ENCODE peak calls at places on chromosome 21, in seven cellular contexts. One of them, this sample, is unnamed.

GRCh38 chr21:43192501-43193081 is 23.8 kb downstream of the CRYAA start:
- DNase-seq in pancreas: no peak
- DNase-seq in A549: no peak
- DNase-seq in tibial artery: no peak
- DNase-seq in body of pancreas: no peak
- DNase-seq in lower leg skin: peak
- DNase-seq in GM12878: no peak
- DNase-seq in this sample: no peak

GRCh38 chr21:33007747-33008146 is 18.0 kb upstream of the OLIG2 start:
- DNase-seq in tibial artery: no peak
- DNase-seq in A549: no peak
- DNase-seq in body of pancreas: no peak
- DNase-seq in GM12878: no peak
- DNase-seq in pancreas: no peak
- DNase-seq in lower leg skin: no peak
- DNase-seq in this sample: no peak

GRCh38 chr21:20272791-20273362 is 725.3 kb upstream of the NCAM2 start:
- DNase-seq in GM12878: no peak
- DNase-seq in pancreas: no peak
- DNase-seq in tibial artery: no peak
- DNase-seq in body of pancreas: no peak
- DNase-seq in A549: no peak
- DNase-seq in lower leg skin: no peak
- DNase-seq in this sample: no peak

GRCh38 chr21:38824124-38824822 is 18.5 kb downstream of the ETS2 start:
- DNase-seq in tibial artery: no peak
- DNase-seq in pancreas: no peak
- DNase-seq in body of pancreas: no peak
- DNase-seq in lower leg skin: no peak
- DNase-seq in GM12878: no peak
- DNase-seq in A549: no peak
- DNase-seq in this sample: no peak

GRCh38 chr21:29326914-29327554 is 28.3 kb downstream of the BACH1 start:
- DNase-seq in lower leg skin: no peak
- DNase-seq in pancreas: no peak
- DNase-seq in GM12878: no peak
- DNase-seq in body of pancreas: no peak
- DNase-seq in tibial artery: no peak
- DNase-seq in A549: no peak
- DNase-seq in this sample: no peak

GRCh38 chr21:46153259-46154154 is 1.9 kb downstream of the FTCD start:
- DNase-seq in lower leg skin: no peak
- DNase-seq in pancreas: peak
- DNase-seq in body of pancreas: peak
- DNase-seq in tibial artery: peak
- DNase-seq in A549: no peak
- DNase-seq in GM12878: no peak
- DNase-seq in this sample: peak

GRCh38 chr21:39660596-39660995 is 47.9 kb downstream of the B3GALT5 start:
- DNase-seq in A549: peak
- DNase-seq in pancreas: peak
- DNase-seq in body of pancreas: peak
- DNase-seq in GM12878: no peak
- DNase-seq in lower leg skin: no peak
- DNase-seq in tibial artery: no peak
- DNase-seq in this sample: no peak

GRCh38 chr21:28770867-28771661 is 221.6 kb downstream of the LTN1 start:
- DNase-seq in A549: no peak
- DNase-seq in body of pancreas: no peak
- DNase-seq in lower leg skin: no peak
- DNase-seq in pancreas: no peak
- DNase-seq in tibial artery: peak
- DNase-seq in GM12878: no peak
- DNase-seq in this sample: no peak

GRCh38 chr21:39441502-39442475 is 3.8 kb downstream of the LCA5L start:
- DNase-seq in GM12878: no peak
- DNase-seq in tibial artery: no peak
- DNase-seq in A549: peak
- DNase-seq in body of pancreas: peak
- DNase-seq in pancreas: peak
- DNase-seq in lower leg skin: no peak
- DNase-seq in this sample: peak

GRCh38 chr21:15992171-15992570 is 262.4 kb downstream of the USP25 start:
- DNase-seq in lower leg skin: no peak
- DNase-seq in body of pancreas: no peak
- DNase-seq in GM12878: no peak
- DNase-seq in pancreas: no peak
- DNase-seq in A549: no peak
- DNase-seq in tibial artery: no peak
- DNase-seq in this sample: no peak

GRCh38 chr21:46179708-46180078 is 4.6 kb downstream of the SPATC1L start:
- DNase-seq in body of pancreas: no peak
- DNase-seq in pancreas: no peak
- DNase-seq in GM12878: no peak
- DNase-seq in tibial artery: no peak
- DNase-seq in lower leg skin: no peak
- DNase-seq in A549: no peak
- DNase-seq in this sample: no peak

GRCh38 chr21:32807717-32808380 is 36.3 kb upstream of the PAXBP1 start:
- DNase-seq in lower leg skin: no peak
- DNase-seq in GM12878: no peak
- DNase-seq in body of pancreas: no peak
- DNase-seq in pancreas: no peak
- DNase-seq in A549: no peak
- DNase-seq in tibial artery: no peak
- DNase-seq in this sample: no peak

GRCh38 chr21:34807881-34808568 is 139.2 kb downstream of the CLIC6 start:
- DNase-seq in body of pancreas: no peak
- DNase-seq in A549: peak
- DNase-seq in GM12878: no peak
- DNase-seq in pancreas: no peak
- DNase-seq in lower leg skin: peak
- DNase-seq in tibial artery: peak
- DNase-seq in this sample: peak

GRCh38 chr21:46421191-46421750 is 37.4 kb upstream of the DIP2A start:
- DNase-seq in A549: no peak
- DNase-seq in tibial artery: no peak
- DNase-seq in GM12878: no peak
- DNase-seq in body of pancreas: no peak
- DNase-seq in pancreas: no peak
- DNase-seq in lower leg skin: no peak
- DNase-seq in this sample: no peak

GRCh38 chr21:46092026-46092764 is 5.7 kb upstream of the COL6A2 start:
- DNase-seq in pancreas: no peak
- DNase-seq in body of pancreas: peak
- DNase-seq in lower leg skin: peak
- DNase-seq in GM12878: no peak
- DNase-seq in tibial artery: peak
- DNase-seq in A549: no peak
- DNase-seq in this sample: no peak

GRCh38 chr21:27759820-27760219 is 792.9 kb upstream of the ADAMTS5 start:
- DNase-seq in lower leg skin: no peak
- DNase-seq in GM12878: no peak
- DNase-seq in tibial artery: no peak
- DNase-seq in body of pancreas: no peak
- DNase-seq in pancreas: no peak
- DNase-seq in A549: no peak
- DNase-seq in this sample: no peak

GRCh38 chr21:27761623-27762022 is 794.7 kb upstream of the ADAMTS5 start:
- DNase-seq in A549: no peak
- DNase-seq in tibial artery: no peak
- DNase-seq in GM12878: no peak
- DNase-seq in body of pancreas: no peak
- DNase-seq in lower leg skin: no peak
- DNase-seq in pancreas: no peak
- DNase-seq in this sample: no peak

GRCh38 chr21:27764056-27764455 is 797.2 kb upstream of the ADAMTS5 start:
- DNase-seq in tibial artery: no peak
- DNase-seq in A549: no peak
- DNase-seq in lower leg skin: no peak
- DNase-seq in GM12878: no peak
- DNase-seq in body of pancreas: no peak
- DNase-seq in pancreas: no peak
- DNase-seq in this sample: no peak

GRCh38 chr21:27756191-27756590 is 789.3 kb upstream of the ADAMTS5 start:
- DNase-seq in GM12878: no peak
- DNase-seq in lower leg skin: no peak
- DNase-seq in pancreas: no peak
- DNase-seq in tibial artery: no peak
- DNase-seq in body of pancreas: no peak
- DNase-seq in A549: no peak
- DNase-seq in this sample: no peak

GRCh38 chr21:27759091-27759659 is 792.3 kb upstream of the ADAMTS5 start:
- DNase-seq in tibial artery: no peak
- DNase-seq in pancreas: peak
- DNase-seq in lower leg skin: no peak
- DNase-seq in GM12878: no peak
- DNase-seq in body of pancreas: peak
- DNase-seq in A549: no peak
- DNase-seq in this sample: no peak
- TF ChIP-seq CTCF in tibial artery: no peak
- TF ChIP-seq CTCF in pancreas: peak
- TF ChIP-seq CTCF in lower leg skin: no peak
- TF ChIP-seq CTCF in GM12878: no peak
- TF ChIP-seq CTCF in body of pancreas: peak
- TF ChIP-seq CTCF in A549: no peak
- TF ChIP-seq CTCF in this sample: no peak

DNA sequence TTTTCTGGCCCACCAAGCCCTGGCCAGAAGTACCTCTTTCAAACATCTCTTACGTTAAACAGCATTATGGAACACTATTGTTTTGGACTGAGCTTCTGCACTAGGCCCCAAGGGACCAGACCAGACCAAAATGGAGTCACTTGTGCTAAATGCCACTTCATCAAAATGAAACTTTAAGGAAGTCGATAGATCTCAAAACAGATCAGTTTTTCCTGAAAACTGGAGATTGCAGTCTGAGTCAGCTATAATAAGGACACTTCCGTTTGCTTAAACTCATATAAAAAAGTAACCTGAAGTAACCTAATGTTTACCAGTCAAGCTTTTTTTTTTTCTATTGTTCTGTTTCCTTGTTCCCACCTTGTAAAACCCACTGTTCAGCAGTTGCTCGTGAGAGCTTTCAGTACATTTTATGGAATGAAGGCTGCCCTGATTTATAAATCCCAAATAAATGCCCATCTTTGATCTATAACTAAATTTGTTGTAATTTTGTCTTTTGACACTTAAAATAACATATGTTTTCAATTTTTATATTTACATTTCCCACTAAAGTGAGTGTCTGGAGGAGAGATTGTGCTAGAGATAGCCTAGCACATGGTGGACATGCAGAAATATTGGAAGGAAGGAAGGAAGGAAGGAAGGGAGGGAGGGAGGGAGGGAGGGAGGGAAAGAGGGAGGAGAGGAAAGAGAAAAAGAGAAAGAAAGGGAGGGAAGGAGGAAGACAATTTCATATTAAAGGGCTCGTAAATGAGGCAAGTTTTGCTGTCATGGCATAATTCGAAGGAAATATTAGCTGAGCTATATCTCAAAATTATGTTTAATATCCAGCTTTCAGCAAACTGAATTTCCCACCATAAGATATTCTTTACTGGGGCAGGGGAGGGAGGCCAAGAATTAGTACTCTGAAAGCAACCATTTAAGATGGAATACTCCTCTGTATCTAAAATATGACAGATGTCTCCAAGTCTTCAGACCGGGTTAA is 77.0 kb upstream of the CXADR start:
- DNase-seq in GM12878: no peak
- DNase-seq in lower leg skin: no peak
- DNase-seq in tibial artery: no peak
- DNase-seq in body of pancreas: no peak
- DNase-seq in pancreas: no peak
- DNase-seq in A549: peak
- DNase-seq in this sample: no peak
- TF ChIP-seq CTCF in GM12878: no peak
- TF ChIP-seq CTCF in lower leg skin: no peak
- TF ChIP-seq CTCF in tibial artery: no peak
- TF ChIP-seq CTCF in body of pancreas: no peak
- TF ChIP-seq CTCF in pancreas: no peak
- TF ChIP-seq CTCF in A549: no peak
- TF ChIP-seq CTCF in this sample: no peak

GRCh38 chr21:44527156-44527982 is 12.6 kb downstream of the KRTAP10-1 start:
- DNase-seq in A549: no peak
- DNase-seq in lower leg skin: no peak
- DNase-seq in tibial artery: peak
- DNase-seq in pancreas: no peak
- DNase-seq in GM12878: no peak
- DNase-seq in body of pancreas: peak
- DNase-seq in this sample: no peak
- TF ChIP-seq CTCF in A549: no peak
- TF ChIP-seq CTCF in lower leg skin: no peak
- TF ChIP-seq CTCF in tibial artery: no peak
- TF ChIP-seq CTCF in pancreas: no peak
- TF ChIP-seq CTCF in GM12878: no peak
- TF ChIP-seq CTCF in body of pancreas: no peak
- TF ChIP-seq CTCF in this sample: no peak

DNA sequence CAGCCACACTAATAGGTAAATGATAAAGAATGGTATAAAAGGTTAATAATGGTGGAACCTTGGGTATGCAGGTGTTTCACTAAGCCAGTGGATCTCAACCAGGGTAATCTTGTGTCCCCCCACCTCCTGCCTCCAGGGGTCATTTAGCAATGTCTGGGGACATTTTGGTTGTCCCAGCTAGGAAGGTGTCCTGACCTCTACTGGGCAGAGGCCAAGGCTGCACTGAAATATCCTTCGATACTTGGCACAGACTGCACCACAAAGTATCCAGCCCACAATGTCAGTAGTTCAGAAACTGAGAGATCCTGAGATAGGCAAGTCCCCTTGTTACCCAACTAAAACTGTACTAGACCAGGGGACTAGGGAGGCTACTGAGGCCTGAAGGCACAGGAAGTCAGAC is 113.6 kb upstream of the TIAM1 start:
- DNase-seq in A549: peak
- DNase-seq in GM12878: no peak
- DNase-seq in body of pancreas: no peak
- DNase-seq in pancreas: no peak
- DNase-seq in tibial artery: no peak
- DNase-seq in lower leg skin: no peak
- DNase-seq in this sample: no peak
- TF ChIP-seq CTCF in A549: no peak
- TF ChIP-seq CTCF in GM12878: no peak
- TF ChIP-seq CTCF in body of pancreas: no peak
- TF ChIP-seq CTCF in pancreas: no peak
- TF ChIP-seq CTCF in tibial artery: no peak
- TF ChIP-seq CTCF in lower leg skin: no peak
- TF ChIP-seq CTCF in this sample: no peak

This sample was measured in adrenal gland.